ENCODE peak calls at places on chromosomes 5 and 9, in five cellular contexts. Q is germinal center; D is effector memory CD8-positive, alpha-beta T cell; R is frontal cortex; S is islet precursor cell. L is an unnamed sample.

GRCh38 chr9:136399176-136400037 is 563 bp downstream of the SNAPC4 start:
- DNase-seq in Q (peak), D (peak), R (no peak), S (no peak), L (peak)

GRCh38 chr9:35604578-35605335 is at the start of gene TESK1:
- DNase-seq in Q (peak), R (peak), S (peak), D (peak), L (peak)

GRCh38 chr5:128201065-128201926 is 117.7 kb downstream of the SLC12A2 start:
- DNase-seq in D (peak), Q (peak), S (peak), R (peak), L (peak)

GRCh38 chr5:78557601-78558000 is 91.0 kb downstream of the LHFPL2 start:
- DNase-seq in R (no peak), Q (no peak), D (no peak), S (peak), L (no peak)

GRCh38 chr9:135248721-135249120 is 161.3 kb downstream of the OLFM1 start:
- DNase-seq in D (no peak), Q (no peak), S (no peak), R (no peak), L (no peak)

GRCh38 chr5:37724395-37725125 is 115.3 kb downstream of the GDNF start:
- DNase-seq in Q (no peak), R (no peak), D (no peak), S (no peak), L (no peak)

GRCh38 chr9:115063058-115063850 is 54.7 kb downstream of the TNC start:
- DNase-seq in R (no peak), S (no peak), Q (no peak), D (no peak), L (no peak)

GRCh38 chr9:79524266-79524665 is 47.5 kb upstream of the TLE4 start:
- DNase-seq in D (no peak), S (no peak), R (no peak), Q (no peak), L (no peak)

GRCh38 chr5:36450229-36451024 is 148.7 kb upstream of the RANBP3L start:
- DNase-seq in R (no peak), D (no peak), Q (no peak), S (no peak), L (no peak)

GRCh38 chr5:113490317-113490716 is 2.1 kb upstream of the MCC start:
- DNase-seq in S (no peak), D (no peak), R (no peak), Q (no peak), L (no peak)

GRCh38 chr5:171535162-171535561 is 115.7 kb downstream of the FGF18 start:
- DNase-seq in D (no peak), S (peak), R (no peak), Q (no peak), L (no peak)

GRCh38 chr9:37994639-37995347 is 74.2 kb downstream of the SHB start:
- DNase-seq in D (no peak), S (no peak), R (peak), Q (no peak), L (no peak)

GRCh38 chr9:89177401-89178161 is 1.0 kb downstream of the SHC3 start:
- DNase-seq in D (no peak), R (no peak), S (peak), Q (no peak), L (peak)

GRCh38 chr9:2157277-2158105 is 142.3 kb downstream of the SMARCA2 start:
- DNase-seq in Q (peak), D (no peak), S (peak), R (no peak), L (peak)

GRCh38 chr9:89304479-89305188 is 6.4 kb upstream of the CKS2 start:
- DNase-seq in R (no peak), D (no peak), Q (peak), S (no peak), L (no peak)

GRCh38 chr5:115366223-115366622 is 69.8 kb upstream of the CCDC112 start:
- DNase-seq in S (peak), D (no peak), R (no peak), Q (no peak), L (no peak)

GRCh38 chr9:35812025-35812602 is at the start of gene SPAG8:
- DNase-seq in S (peak), Q (peak), D (peak), R (peak), L (peak)

GRCh38 chr5:7503564-7503963 is 107.6 kb downstream of the ADCY2 start:
- DNase-seq in R (no peak), D (no peak), Q (no peak), S (no peak), L (no peak)

GRCh38 chr9:93205045-93205768 is 21.3 kb downstream of the WNK2 start:
- DNase-seq in R (no peak), Q (no peak), D (no peak), S (no peak), L (no peak)

GRCh38 chr9:23695572-23695971 is 130.5 kb downstream of the ELAVL2 start:
- DNase-seq in Q (no peak), S (no peak), R (no peak), D (no peak), L (no peak)

GRCh38 chr5:775960-776861 is 8.3 kb downstream of the ZDHHC11B start:
- DNase-seq in S (peak), Q (no peak), R (peak), D (no peak), L (peak)

GRCh38 chr9:108511200-108511756 is 344.5 kb downstream of the ACTL7B start:
- DNase-seq in D (no peak), Q (no peak), R (no peak), S (no peak), L (no peak)

GRCh38 chr9:95101326-95101725 is 216.2 kb downstream of the FANCC start:
- DNase-seq in S (peak), Q (no peak), D (no peak), R (no peak), L (no peak)

GRCh38 chr5:39555788-39556187 is 131.0 kb upstream of the DAB2 start:
- DNase-seq in S (no peak), D (no peak), R (no peak), Q (no peak), L (no peak)

GRCh38 chr5:96280946-96281393 is 152.1 kb downstream of the PCSK1 start:
- DNase-seq in R (no peak), Q (no peak), D (no peak), S (no peak), L (no peak)

L was measured in endodermal cell.